ENCODE peak calls at places on chromosomes 11 and 22, in seven cellular contexts. One of them, this sample, is unnamed.
A peak's percentile ranks its signal among the peaks of the same experiment; 100 is the strongest.

GRCh38 chr11:120399312-120399711 is 63.1 kb downstream of the ARHGEF12 start:
- DNase-seq in mesendoderm: peak; percentile 37
- DNase-seq in IMR-90: no peak
- DNase-seq in H9: no peak
- DNase-seq in neuronal stem cell: no peak
- DNase-seq in trophoblast cell: no peak
- DNase-seq in H1: no peak
- DNase-seq in this sample: no peak

GRCh38 chr22:37043214-37043827 is 8.2 kb upstream of the KCTD17 start:
- DNase-seq in mesendoderm: no peak
- DNase-seq in IMR-90: no peak
- DNase-seq in H9: no peak
- DNase-seq in neuronal stem cell: no peak
- DNase-seq in trophoblast cell: no peak
- DNase-seq in H1: no peak
- DNase-seq in this sample: no peak

GRCh38 chr22:47786650-47787290 is 1024.3 kb downstream of the TBC1D22A start:
- DNase-seq in mesendoderm: no peak
- DNase-seq in IMR-90: no peak
- DNase-seq in H9: no peak
- DNase-seq in neuronal stem cell: no peak
- DNase-seq in trophoblast cell: no peak
- DNase-seq in H1: peak; percentile 16
- DNase-seq in this sample: no peak

GRCh38 chr11:114196994-114197702 is 99.1 kb upstream of the NNMT start:
- DNase-seq in mesendoderm: no peak
- DNase-seq in IMR-90: no peak
- DNase-seq in H9: no peak
- DNase-seq in neuronal stem cell: no peak
- DNase-seq in trophoblast cell: no peak
- DNase-seq in H1: no peak
- DNase-seq in this sample: no peak

GRCh38 chr11:43282607-43283440 is 29.0 kb upstream of the API5 start:
- DNase-seq in mesendoderm: peak; percentile 48
- DNase-seq in IMR-90: peak; percentile 16
- DNase-seq in H9: peak; percentile 55
- DNase-seq in neuronal stem cell: peak; percentile 51
- DNase-seq in trophoblast cell: peak; percentile 15
- DNase-seq in H1: peak; percentile 76
- DNase-seq in this sample: peak; percentile 29

GRCh38 chr11:1943576-1943975 is 3.6 kb upstream of the MRPL23 start:
- DNase-seq in mesendoderm: no peak
- DNase-seq in IMR-90: no peak
- DNase-seq in H9: no peak
- DNase-seq in neuronal stem cell: no peak
- DNase-seq in trophoblast cell: no peak
- DNase-seq in H1: peak; percentile 49
- DNase-seq in this sample: no peak

GRCh38 chr22:40183029-40183581 is 5.4 kb downstream of the TNRC6B start:
- DNase-seq in mesendoderm: peak; percentile 67
- DNase-seq in IMR-90: peak; percentile 87
- DNase-seq in H9: no peak
- DNase-seq in neuronal stem cell: no peak
- DNase-seq in trophoblast cell: peak; percentile 83
- DNase-seq in H1: no peak
- DNase-seq in this sample: peak; percentile 97

GRCh38 chr11:13336246-13336873 is 58.8 kb downstream of the BMAL1 start:
- DNase-seq in mesendoderm: no peak
- DNase-seq in IMR-90: peak; percentile 47
- DNase-seq in H9: no peak
- DNase-seq in neuronal stem cell: no peak
- DNase-seq in trophoblast cell: no peak
- DNase-seq in H1: no peak
- DNase-seq in this sample: no peak

GRCh38 chr22:39349967-39350802 is at the start of gene SYNGR1:
- DNase-seq in mesendoderm: no peak
- DNase-seq in IMR-90: no peak
- DNase-seq in H9: no peak
- DNase-seq in neuronal stem cell: peak; percentile 49
- DNase-seq in trophoblast cell: no peak
- DNase-seq in H1: no peak
- DNase-seq in this sample: no peak

GRCh38 chr11:70834277-70834940 is 418.0 kb downstream of the SHANK2 start:
- DNase-seq in mesendoderm: peak; percentile 6
- DNase-seq in IMR-90: peak; percentile 14
- DNase-seq in H9: peak; percentile 49
- DNase-seq in neuronal stem cell: no peak
- DNase-seq in trophoblast cell: no peak
- DNase-seq in H1: no peak
- DNase-seq in this sample: no peak

GRCh38 chr11:22671751-22672150 is 5.3 kb downstream of the GAS2 start:
- DNase-seq in mesendoderm: no peak
- DNase-seq in IMR-90: peak; percentile 3
- DNase-seq in H9: no peak
- DNase-seq in neuronal stem cell: no peak
- DNase-seq in trophoblast cell: no peak
- DNase-seq in H1: no peak
- DNase-seq in this sample: no peak

GRCh38 chr22:27601195-27601594 is 200.4 kb downstream of the MN1 start:
- DNase-seq in mesendoderm: no peak
- DNase-seq in IMR-90: no peak
- DNase-seq in H9: no peak
- DNase-seq in neuronal stem cell: no peak
- DNase-seq in trophoblast cell: no peak
- DNase-seq in H1: no peak
- DNase-seq in this sample: no peak

GRCh38 chr22:48536691-48537591 is 1290.7 kb downstream of the BRD1 start:
- DNase-seq in mesendoderm: no peak
- DNase-seq in IMR-90: no peak
- DNase-seq in H9: no peak
- DNase-seq in neuronal stem cell: no peak
- DNase-seq in trophoblast cell: no peak
- DNase-seq in H1: no peak
- DNase-seq in this sample: no peak

GRCh38 chr22:49964136-49964492 is 3.5 kb downstream of the PIM3 start:
- DNase-seq in mesendoderm: no peak
- DNase-seq in IMR-90: no peak
- DNase-seq in H9: no peak
- DNase-seq in neuronal stem cell: no peak
- DNase-seq in trophoblast cell: no peak
- DNase-seq in H1: no peak
- DNase-seq in this sample: no peak

GRCh38 chr22:49863936-49864335 is 10.3 kb downstream of the ZBED4 start:
- DNase-seq in mesendoderm: no peak
- DNase-seq in IMR-90: no peak
- DNase-seq in H9: no peak
- DNase-seq in neuronal stem cell: no peak
- DNase-seq in trophoblast cell: no peak
- DNase-seq in H1: no peak
- DNase-seq in this sample: no peak

GRCh38 chr22:41003041-41003440 is 51.9 kb downstream of the RBX1 start:
- DNase-seq in mesendoderm: peak; percentile 33
- DNase-seq in IMR-90: no peak
- DNase-seq in H9: no peak
- DNase-seq in neuronal stem cell: no peak
- DNase-seq in trophoblast cell: peak; percentile 99
- DNase-seq in H1: no peak
- DNase-seq in this sample: no peak

GRCh38 chr22:46280999-46281623 is 13.3 kb downstream of the TTC38 start:
- DNase-seq in mesendoderm: no peak
- DNase-seq in IMR-90: no peak
- DNase-seq in H9: peak; percentile 45
- DNase-seq in neuronal stem cell: no peak
- DNase-seq in trophoblast cell: no peak
- DNase-seq in H1: no peak
- DNase-seq in this sample: no peak

GRCh38 chr11:122755409-122755808 is 82.9 kb upstream of the CRTAM start:
- DNase-seq in mesendoderm: peak; percentile 86
- DNase-seq in IMR-90: no peak
- DNase-seq in H9: no peak
- DNase-seq in neuronal stem cell: no peak
- DNase-seq in trophoblast cell: no peak
- DNase-seq in H1: no peak
- DNase-seq in this sample: no peak

GRCh38 chr11:914747-915493 is 4.3 kb upstream of the CHID1 start:
- DNase-seq in mesendoderm: no peak
- DNase-seq in IMR-90: no peak
- DNase-seq in H9: no peak
- DNase-seq in neuronal stem cell: no peak
- DNase-seq in trophoblast cell: no peak
- DNase-seq in H1: no peak
- DNase-seq in this sample: no peak

DNA sequence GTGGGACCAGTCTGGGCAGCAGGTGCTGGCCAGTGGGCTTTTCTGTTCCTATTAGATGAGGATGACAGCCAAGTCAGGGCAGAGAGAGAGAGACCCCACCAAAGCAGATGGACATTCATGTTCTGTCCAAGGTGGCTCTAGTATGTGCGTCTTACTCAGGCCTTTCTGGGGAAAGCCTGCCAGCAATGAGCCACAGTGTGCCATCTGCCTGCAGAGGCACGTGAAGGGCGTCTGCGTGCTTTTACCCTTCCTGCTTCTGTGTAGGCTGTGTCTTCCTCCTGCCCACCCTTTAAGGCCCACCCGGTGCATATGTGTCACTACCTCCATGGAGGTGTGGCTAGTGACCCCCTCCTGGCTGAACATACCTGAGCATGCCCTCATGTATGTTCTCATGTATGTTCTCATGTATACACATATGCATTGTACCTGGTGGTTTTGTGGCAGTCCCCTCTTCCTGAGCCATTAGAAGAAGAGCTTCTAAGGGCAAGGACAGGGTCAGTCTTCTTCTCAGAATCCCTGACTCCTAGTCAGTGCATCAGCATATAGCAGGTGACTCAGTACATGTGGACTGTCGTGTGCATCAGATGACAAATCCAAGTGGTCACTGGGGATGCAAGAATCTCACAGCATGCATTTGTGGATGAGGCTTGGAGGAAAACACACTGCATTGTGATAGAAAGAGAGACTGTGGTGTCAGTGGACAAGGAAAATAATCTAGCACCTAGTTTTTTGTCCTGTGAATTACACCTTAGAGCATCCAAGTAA is 90.4 kb upstream of the YWHAH start:
- DNase-seq in mesendoderm: no peak
- DNase-seq in IMR-90: peak; percentile 30
- DNase-seq in H9: no peak
- DNase-seq in neuronal stem cell: no peak
- DNase-seq in trophoblast cell: no peak
- DNase-seq in H1: no peak
- DNase-seq in this sample: no peak
- H2BK120ac ChIP-seq in mesendoderm: no peak overlapping the region
- H2BK120ac ChIP-seq in IMR-90: no peak overlapping the region
- H2BK120ac ChIP-seq in H9: no peak overlapping the region
- H2BK120ac ChIP-seq in neuronal stem cell: no peak overlapping the region
- H2BK120ac ChIP-seq in trophoblast cell: no peak overlapping the region
- H2BK120ac ChIP-seq in H1: no peak overlapping the region
- H2BK120ac ChIP-seq in this sample: no peak overlapping the region

GRCh38 chr11:7910389-7910788 is 20.7 kb downstream of the OR10A6 start:
- DNase-seq in mesendoderm: peak; percentile 77
- DNase-seq in IMR-90: no peak
- DNase-seq in H9: no peak
- DNase-seq in neuronal stem cell: no peak
- DNase-seq in trophoblast cell: no peak
- DNase-seq in H1: no peak
- DNase-seq in this sample: no peak
- H2BK120ac ChIP-seq in mesendoderm: peak overlapping the region; percentile 61
- H2BK120ac ChIP-seq in IMR-90: peak overlapping the region; percentile 37
- H2BK120ac ChIP-seq in H9: no peak overlapping the region
- H2BK120ac ChIP-seq in neuronal stem cell: no peak overlapping the region
- H2BK120ac ChIP-seq in trophoblast cell: no peak overlapping the region
- H2BK120ac ChIP-seq in H1: peak overlapping the region; percentile 54
- H2BK120ac ChIP-seq in this sample: no peak overlapping the region

DNA sequence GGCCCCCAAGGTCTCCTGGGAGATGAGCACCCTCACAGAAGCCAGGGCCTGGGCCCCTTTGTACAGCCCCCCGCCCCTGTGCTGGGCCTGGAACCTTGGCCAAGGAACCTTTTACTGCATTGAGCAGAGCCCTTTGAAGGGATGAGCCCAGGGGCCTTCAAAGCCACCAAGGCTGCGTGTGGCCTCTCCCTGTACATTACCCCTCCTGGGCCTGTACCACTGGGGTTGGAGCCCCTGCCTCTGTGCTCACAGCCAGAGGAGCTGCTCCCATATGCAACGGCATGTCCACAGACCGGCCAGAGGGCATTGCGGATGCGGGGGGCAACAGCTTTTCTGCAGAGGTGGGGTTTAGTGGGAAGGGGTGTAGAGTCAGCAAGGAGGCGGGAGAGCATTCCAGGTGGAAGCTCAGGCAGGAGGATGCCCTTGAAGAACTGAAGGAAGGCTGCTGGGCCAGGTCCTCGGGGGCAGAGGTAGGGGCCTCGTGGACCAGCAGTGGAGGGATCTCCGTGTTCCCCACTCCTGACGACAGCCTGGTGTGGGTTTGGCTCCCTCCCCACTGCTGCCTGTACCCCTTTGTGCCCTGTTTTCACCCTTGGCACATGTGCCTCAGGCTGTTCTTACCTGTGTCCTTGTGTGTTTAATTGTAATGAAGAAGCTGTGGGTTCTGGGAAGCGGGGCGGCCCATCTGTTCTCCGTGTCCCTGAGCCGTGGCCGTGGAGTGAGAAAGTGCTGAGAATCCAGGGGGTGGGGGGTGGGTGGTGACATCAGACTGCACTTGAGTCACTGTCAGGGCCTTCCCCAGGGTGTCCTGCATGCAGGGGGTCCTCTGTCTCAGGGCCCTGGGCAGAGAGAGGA is 46.9 kb downstream of the ARHGAP8 start:
- DNase-seq in mesendoderm: no peak
- DNase-seq in IMR-90: no peak
- DNase-seq in H9: no peak
- DNase-seq in neuronal stem cell: no peak
- DNase-seq in trophoblast cell: no peak
- DNase-seq in H1: no peak
- DNase-seq in this sample: no peak
- H2BK120ac ChIP-seq in mesendoderm: no peak overlapping the region
- H2BK120ac ChIP-seq in IMR-90: no peak overlapping the region
- H2BK120ac ChIP-seq in H9: no peak overlapping the region
- H2BK120ac ChIP-seq in neuronal stem cell: no peak overlapping the region
- H2BK120ac ChIP-seq in trophoblast cell: no peak overlapping the region
- H2BK120ac ChIP-seq in H1: no peak overlapping the region
- H2BK120ac ChIP-seq in this sample: no peak overlapping the region

DNA sequence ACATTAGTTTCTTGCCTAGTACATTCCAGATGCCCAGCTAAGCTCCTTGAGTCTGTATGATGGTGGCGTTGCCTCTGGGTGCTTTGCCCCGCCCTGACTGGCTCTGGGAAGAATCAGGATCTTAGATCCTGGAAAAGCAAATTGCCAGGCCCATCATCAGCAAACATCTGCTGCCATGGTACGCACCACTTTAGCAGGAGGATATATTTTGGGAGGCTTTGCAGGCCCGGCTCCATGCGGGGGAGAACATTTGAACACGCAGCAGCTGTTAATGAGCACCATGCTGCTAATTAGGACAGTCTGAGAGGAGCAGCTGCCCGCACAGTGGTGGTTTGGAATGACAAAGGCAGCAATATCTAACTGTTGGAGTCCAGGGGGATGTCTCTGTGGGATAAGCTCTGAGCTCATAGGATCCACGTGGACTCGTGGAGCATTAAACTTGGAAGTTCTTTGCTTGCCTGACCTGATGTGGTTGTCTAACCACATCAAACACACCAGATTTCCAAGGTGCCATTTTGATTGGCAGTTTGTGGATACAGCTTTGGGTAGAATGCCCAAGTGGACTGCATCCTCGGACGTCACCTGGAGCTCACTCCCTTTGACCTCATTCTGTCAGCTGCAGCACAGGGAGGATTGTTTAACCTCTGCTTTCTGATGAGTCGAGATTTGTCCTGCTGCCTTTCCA is 217.0 kb upstream of the ZBED5 start:
- DNase-seq in mesendoderm: peak; percentile 14
- DNase-seq in IMR-90: no peak
- DNase-seq in H9: no peak
- DNase-seq in neuronal stem cell: no peak
- DNase-seq in trophoblast cell: no peak
- DNase-seq in H1: no peak
- DNase-seq in this sample: no peak
- H2BK120ac ChIP-seq in mesendoderm: no peak overlapping the region
- H2BK120ac ChIP-seq in IMR-90: no peak overlapping the region
- H2BK120ac ChIP-seq in H9: no peak overlapping the region
- H2BK120ac ChIP-seq in neuronal stem cell: no peak overlapping the region
- H2BK120ac ChIP-seq in trophoblast cell: no peak overlapping the region
- H2BK120ac ChIP-seq in H1: no peak overlapping the region
- H2BK120ac ChIP-seq in this sample: no peak overlapping the region